ENCODE peak calls at places on chromosomes 6 and 20, in seven cellular contexts. U is stomach, N is GM12878, V is HepG2, D is transverse colon, L is sigmoid colon, B is A549. I is an unnamed sample.

GRCh38 chr6:135546206-135546605 is 48.7 kb upstream of the AHI1 start:
- DNase-seq in U (no peak), N (no peak), V (no peak), D (no peak), L (no peak), B (no peak), I (no peak)

GRCh38 chr6:103367212-103367611 is 1492.5 kb downstream of the HACE1 start:
- DNase-seq in U (no peak), N (no peak), V (no peak), D (no peak), L (no peak), B (no peak), I (no peak)

GRCh38 chr6:138289739-138290138 is 71.4 kb upstream of the PBOV1 start:
- DNase-seq in U (peak; percentile 38), N (no peak), V (peak; percentile 47), D (no peak), L (no peak), B (peak; percentile 6), I (no peak)

GRCh38 chr20:1265226-1265915 is 723 bp upstream of the SNPH start:
- DNase-seq in U (no peak), N (no peak), V (no peak), D (no peak), L (no peak), B (no peak), I (no peak)

GRCh38 chr20:40284611-40285010 is 404.4 kb downstream of the MAFB start:
- DNase-seq in U (no peak), N (no peak), V (no peak), D (no peak), L (no peak), B (no peak), I (no peak)

GRCh38 chr6:43771210-43771857 is 1.3 kb downstream of the VEGFA start:
- DNase-seq in U (peak; percentile 76), N (no peak), V (peak; percentile 79), D (peak; percentile 78), L (peak; percentile 86), B (no peak), I (peak; percentile 78)

GRCh38 chr20:8720089-8720488 is 348.8 kb upstream of the PLCB4 start:
- DNase-seq in U (no peak), N (no peak), V (no peak), D (no peak), L (no peak), B (no peak), I (no peak)

GRCh38 chr20:13298692-13299373 is 77.8 kb downstream of the ISM1 start:
- DNase-seq in U (no peak), N (no peak), V (no peak), D (no peak), L (peak; percentile 60), B (no peak), I (no peak)

GRCh38 chr6:25700841-25701240 is 48.8 kb downstream of the SCGN start:
- DNase-seq in U (no peak), N (no peak), V (no peak), D (no peak), L (no peak), B (no peak), I (no peak)

GRCh38 chr20:17534077-17534476 is 2.9 kb upstream of the BFSP1 start:
- DNase-seq in U (no peak), N (no peak), V (no peak), D (no peak), L (no peak), B (no peak), I (no peak)

GRCh38 chr20:17507032-17507431 is 24.1 kb downstream of the BFSP1 start:
- DNase-seq in U (no peak), N (no peak), V (no peak), D (no peak), L (no peak), B (no peak), I (no peak)

GRCh38 chr6:36368921-36369880 is 18.3 kb downstream of the ETV7 start:
- DNase-seq in U (no peak), N (no peak), V (no peak), D (no peak), L (no peak), B (no peak), I (no peak)

GRCh38 chr6:1893470-1894130 is 283.9 kb downstream of the FOXC1 start:
- DNase-seq in U (no peak), N (no peak), V (no peak), D (no peak), L (no peak), B (no peak), I (no peak)

GRCh38 chr6:31079656-31080261 is 32.6 kb downstream of the C6orf15 start:
- DNase-seq in U (peak; percentile 73), N (no peak), V (peak; percentile 64), D (peak; percentile 64), L (peak; percentile 74), B (peak; percentile 55), I (peak; percentile 52)

GRCh38 chr20:17725094-17725835 is 25.5 kb downstream of the BANF2 start:
- DNase-seq in U (no peak), N (no peak), V (peak; percentile 60), D (no peak), L (no peak), B (no peak), I (no peak)

GRCh38 chr6:35385457-35386202 is 43.3 kb downstream of the PPARD start:
- DNase-seq in U (no peak), N (no peak), V (peak; percentile 47), D (peak; percentile 26), L (peak; percentile 71), B (no peak), I (peak; percentile 69)

GRCh38 chr6:19137419-19138035 is 699.6 kb upstream of the ID4 start:
- DNase-seq in U (no peak), N (no peak), V (no peak), D (no peak), L (no peak), B (no peak), I (no peak)

GRCh38 chr20:22106308-22106938 is 401.0 kb downstream of the PAX1 start:
- DNase-seq in U (no peak), N (no peak), V (peak; percentile 61), D (no peak), L (no peak), B (peak; percentile 10), I (no peak)

GRCh38 chr6:161374971-161375873 is 101.4 kb upstream of the AGPAT4 start:
- DNase-seq in U (peak; percentile 92), N (no peak), V (peak; percentile 9), D (peak; percentile 85), L (peak; percentile 76), B (no peak), I (peak; percentile 26)

GRCh38 chr20:14553774-14554524 is 216.5 kb upstream of the FLRT3 start:
- DNase-seq in U (no peak), N (no peak), V (no peak), D (no peak), L (no peak), B (no peak), I (no peak)

GRCh38 chr6:3751019-3751729 is at the start of gene PXDC1:
- DNase-seq in U (no peak), N (no peak), V (no peak), D (no peak), L (no peak), B (no peak), I (peak; percentile 30)

GRCh38 chr6:3749991-3750323 is 1.6 kb downstream of the PXDC1 start:
- DNase-seq in U (peak; percentile 71), N (no peak), V (peak; percentile 30), D (peak; percentile 40), L (peak; percentile 91), B (no peak), I (peak; percentile 87)

GRCh38 chr6:3749390-3749978 is 2.0 kb downstream of the PXDC1 start:
- DNase-seq in U (peak; percentile 90), N (no peak), V (no peak), D (peak; percentile 76), L (no peak), B (no peak), I (no peak)

GRCh38 chr6:3751730-3752537 is 421 bp upstream of the PXDC1 start:
- DNase-seq in U (peak; percentile 80), N (no peak), V (peak; percentile 87), D (peak; percentile 86), L (peak; percentile 96), B (peak; percentile 81), I (peak; percentile 91)

GRCh38 chr6:3750324-3751018 is 1.0 kb downstream of the PXDC1 start:
- DNase-seq in U (peak; percentile 87), N (no peak), V (peak; percentile 62), D (peak; percentile 83), L (peak; percentile 95), B (no peak), I (peak; percentile 86)
- TF ChIP-seq EP300 in U (peak; percentile 24), N (no peak), V (peak; percentile 3), D (no peak), L (no peak), B (no peak), I (no peak)

DNA sequence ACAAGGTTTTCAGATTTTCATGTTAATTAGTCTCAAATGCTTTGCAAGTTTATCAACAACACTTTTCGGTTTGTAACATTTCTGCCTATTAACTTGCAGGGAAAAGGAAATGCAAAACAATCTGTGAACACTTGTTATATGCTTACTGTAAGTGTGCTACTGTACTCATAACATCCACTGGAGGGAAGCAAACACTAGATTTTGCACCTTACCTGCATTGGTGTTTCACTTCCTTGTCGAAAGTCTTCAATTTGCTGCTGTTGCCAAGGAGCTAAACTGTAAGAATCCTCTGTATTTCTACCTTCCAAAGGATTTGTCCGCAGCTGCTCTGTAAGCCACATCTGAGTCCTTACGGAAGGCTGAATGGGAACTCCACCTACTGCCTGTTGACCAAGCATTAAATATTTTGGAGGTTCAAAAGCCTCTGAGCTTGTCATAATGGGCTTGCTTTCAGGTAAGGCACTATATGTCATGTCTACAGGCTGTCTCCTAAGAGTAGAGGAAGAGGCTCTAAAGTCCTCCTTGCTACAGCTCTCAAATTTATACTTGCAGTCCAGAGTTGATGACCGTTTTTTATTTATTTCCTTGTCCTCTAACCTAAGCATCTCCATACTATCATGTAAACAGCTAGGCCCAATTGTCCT is 17.3 kb downstream of the PLN start:
- DNase-seq in U (no peak), N (peak; percentile 65), V (peak; percentile 36), D (no peak), L (no peak), B (peak; percentile 3), I (no peak)
- TF ChIP-seq CTCF in U (no peak), N (peak; percentile 80), V (peak; percentile 70), D (peak; percentile 67), L (no peak), B (peak; percentile 45), I (no peak)

DNA sequence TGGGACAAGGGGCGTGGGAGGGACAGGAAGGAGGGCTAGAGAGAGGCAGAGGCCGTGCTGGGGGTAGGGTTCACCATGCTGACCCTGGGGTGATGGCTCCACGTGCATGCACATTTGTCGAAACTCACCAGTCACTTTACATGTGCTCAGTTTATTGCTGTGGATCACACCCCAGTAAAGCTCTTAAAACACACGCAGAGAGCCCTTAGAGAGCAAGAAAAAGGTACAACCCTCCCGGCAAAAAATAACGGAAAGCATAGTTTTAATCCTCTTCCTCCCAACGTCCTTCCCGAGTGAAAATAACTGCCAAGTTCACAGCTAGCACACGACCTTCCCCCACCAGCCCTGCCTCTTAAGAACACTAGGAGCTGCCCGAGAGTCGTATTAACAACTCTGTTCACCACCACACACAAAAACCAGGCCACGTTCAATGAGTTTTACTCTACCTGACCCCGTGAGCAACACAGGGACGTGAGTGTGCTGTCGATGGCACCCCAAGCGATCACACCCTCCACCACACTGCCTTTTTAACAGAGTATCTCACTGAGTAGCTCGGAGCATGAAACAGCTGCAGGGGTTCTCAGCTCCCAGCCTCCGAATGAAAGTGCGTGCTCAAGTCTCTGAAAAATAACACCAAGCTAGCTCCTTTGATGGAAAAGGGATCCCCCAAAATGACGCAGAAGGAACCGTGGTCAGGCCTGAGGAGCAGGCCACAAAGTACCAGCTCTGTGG is 39.7 kb downstream of the TAF4 start:
- DNase-seq in U (no peak), N (no peak), V (peak; percentile 30), D (no peak), L (no peak), B (no peak), I (peak; percentile 71)
- H3K4me3 ChIP-seq in U (no peak overlapping the region), N (no peak overlapping the region), V (no peak overlapping the region), D (no peak overlapping the region), L (no peak overlapping the region), B (no peak overlapping the region), I (no peak overlapping the region)

GRCh38 chr6:112232845-112233256 is 21.5 kb downstream of the LAMA4 start:
- DNase-seq in U (no peak), N (no peak), V (no peak), D (no peak), L (peak; percentile 84), B (no peak), I (no peak)
- TF ChIP-seq EP300 in U (no peak), N (no peak), V (no peak), D (no peak), L (peak; percentile 6), B (no peak), I (no peak)

I was measured in ovary.